ENCODE peak calls at places on chromosome 16, in four cellular contexts. Y is CD4-positive, alpha-beta T cell; P is heart right ventricle; L is OCI-LY7. T is an unnamed sample.

GRCh38 chr16:88331989-88332920 is 50.5 kb upstream of the ZNF469 start:
- DNase-seq in P (no peak), L (no peak), Y (no peak), T (no peak)

GRCh38 chr16:87582221-87582965 is 19.9 kb upstream of the JPH3 start:
- DNase-seq in P (peak; percentile 73), L (no peak), Y (no peak), T (no peak)

GRCh38 chr16:83744521-83744981 is 63.2 kb upstream of the HSBP1 start:
- DNase-seq in Y (no peak), L (no peak), P (peak; percentile 20), T (no peak)

GRCh38 chr16:53159781-53160436 is 105.1 kb downstream of the CHD9 start:
- DNase-seq in L (peak; percentile 75), P (no peak), Y (no peak), T (peak; percentile 15)

GRCh38 chr16:88759245-88759975 is 25.6 kb downstream of the PIEZO1 start:
- DNase-seq in P (no peak), L (no peak), Y (peak; percentile 47), T (peak; percentile 59)

GRCh38 chr16:78684040-78684611 is 584.7 kb downstream of the WWOX start:
- DNase-seq in P (peak; percentile 60), L (no peak), Y (no peak), T (no peak)

GRCh38 chr16:15807603-15808009 is 49.2 kb downstream of the MYH11 start:
- DNase-seq in Y (no peak), L (no peak), P (no peak), T (no peak)

GRCh38 chr16:27251561-27252205 is 16.9 kb downstream of the NSMCE1 start:
- DNase-seq in Y (no peak), L (no peak), P (no peak), T (no peak)

GRCh38 chr16:79658301-79659001 is 57.9 kb upstream of the MAF start:
- DNase-seq in P (no peak), Y (no peak), L (no peak), T (no peak)

GRCh38 chr16:87202346-87202745 is 114.8 kb downstream of the C16orf95 start:
- DNase-seq in L (no peak), Y (no peak), P (no peak), T (no peak)

GRCh38 chr16:19113577-19114358 is at the start of gene ITPRIPL2:
- DNase-seq in L (no peak), Y (no peak), P (peak; percentile 91), T (peak; percentile 26)

GRCh38 chr16:86391987-86392386 is 118.3 kb upstream of the FOXF1 start:
- DNase-seq in Y (no peak), P (no peak), L (no peak), T (no peak)

DNA sequence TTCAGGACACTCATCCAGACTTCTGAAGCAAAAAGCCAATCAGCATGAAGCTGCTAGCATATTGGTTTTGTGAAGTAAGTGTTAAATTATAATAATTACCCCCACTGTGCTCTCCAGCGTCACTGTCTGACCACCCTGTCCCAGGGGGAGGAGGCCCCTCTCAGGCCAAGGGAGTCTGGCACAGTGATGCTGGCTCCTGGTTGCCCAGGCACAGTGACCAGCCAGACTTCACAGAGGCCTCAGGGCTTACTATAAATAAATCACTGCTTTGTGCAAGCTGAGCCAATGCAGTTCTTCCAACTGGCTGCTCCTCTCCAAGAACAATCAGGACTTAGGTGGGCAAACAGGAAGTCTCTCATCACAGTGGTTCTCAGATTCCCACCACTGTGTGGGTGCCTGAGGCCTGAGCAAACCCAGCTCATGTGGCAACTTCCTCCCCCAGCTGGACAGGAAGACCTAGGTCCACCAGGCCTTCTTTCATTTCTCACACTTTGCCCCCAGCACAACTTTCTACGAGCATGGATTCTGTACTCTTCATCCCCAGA is 1.7 kb upstream of the DBNDD1 start:
- DNase-seq in P (no peak), Y (no peak), L (peak; percentile 16), T (peak; percentile 67)
- TF ChIP-seq CTCF in P (no peak), Y (no peak), L (no peak), T (no peak)

GRCh38 chr16:65576139-65576538 is 454.3 kb upstream of the CDH11 start:
- DNase-seq in P (no peak), L (no peak), Y (no peak), T (no peak)

GRCh38 chr16:65574311-65574966 is 452.6 kb upstream of the CDH11 start:
- DNase-seq in L (no peak), Y (no peak), P (no peak), T (no peak)

GRCh38 chr16:65570261-65570660 is 448.4 kb upstream of the CDH11 start:
- DNase-seq in P (no peak), L (no peak), Y (no peak), T (no peak)

GRCh38 chr16:65576631-65577030 is 454.8 kb upstream of the CDH11 start:
- DNase-seq in P (no peak), L (peak; percentile 3), Y (no peak), T (peak; percentile 13)

GRCh38 chr16:65572156-65572555 is 450.3 kb upstream of the CDH11 start:
- DNase-seq in L (no peak), P (no peak), Y (no peak), T (no peak)
- TF ChIP-seq CTCF in L (no peak), P (no peak), Y (no peak), T (no peak)

DNA sequence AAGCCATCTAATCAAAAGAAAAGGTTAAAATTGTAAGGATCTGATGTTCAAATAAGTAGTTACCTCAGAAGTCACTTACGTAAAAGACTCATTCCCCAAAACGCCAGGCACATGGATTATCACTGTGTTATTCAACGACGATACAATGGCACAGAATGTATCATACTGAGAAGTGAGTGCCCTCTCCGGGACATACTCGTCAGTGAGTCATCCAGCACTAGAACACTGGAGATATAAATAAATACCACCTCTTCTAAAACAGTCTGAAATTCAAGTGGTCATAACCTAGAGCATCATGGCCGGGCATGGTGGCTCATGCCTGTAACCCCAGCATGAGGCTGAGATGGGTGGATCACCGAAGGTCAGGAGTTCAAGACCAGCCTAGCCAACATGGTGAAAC is 24.9 kb downstream of the USP31 start:
- DNase-seq in Y (no peak), P (no peak), L (no peak), T (no peak)
- TF ChIP-seq CTCF in Y (no peak), P (no peak), L (no peak), T (no peak)

GRCh38 chr16:73011926-73012325 is 36.0 kb downstream of the ZFHX3 start:
- DNase-seq in P (no peak), L (no peak), Y (no peak), T (no peak)
- TF ChIP-seq CTCF in P (no peak), L (no peak), Y (no peak), T (peak; percentile 24)

T was measured in BE2C.